ENCODE peak calls at places on chromosome 12, in nine cellular contexts. A is pancreas; K is SK-N-MC; W is endothelial cell; Z is heart left ventricle; C is D341Med; R is hypothalamus; M is islet precursor cell; G is activated CD4-positive, alpha-beta T cell treated with anti-CD3 and anti-CD28 coated beads, Interleukin-2, amount 50 U/mL, for 48 hours. T is an unnamed sample.

GRCh38 chr12:71128191-71128590 is 29.6 kb downstream of the TSPAN8 start:
- DNase-seq in A (no peak), K (no peak), W (no peak), Z (no peak), C (peak; percentile 18), R (no peak), M (peak; percentile 90), G (no peak), T (peak; percentile 18)

GRCh38 chr12:76719171-76719631 is 44.7 kb upstream of the ZDHHC17 start:
- DNase-seq in A (no peak), K (no peak), W (no peak), Z (no peak), C (no peak), R (peak; percentile 49), M (no peak), G (no peak), T (no peak)

GRCh38 chr12:6067152-6067916 is 57.1 kb downstream of the VWF start:
- DNase-seq in A (no peak), K (no peak), W (peak; percentile 59), Z (peak; percentile 56), C (no peak), R (no peak), M (peak; percentile 89), G (no peak), T (peak; percentile 43)

GRCh38 chr12:34292736-34293625 is 270.7 kb downstream of the ALG10 start:
- DNase-seq in A (no peak), K (no peak), W (no peak), Z (no peak), C (no peak), R (no peak), M (peak; percentile 44), G (no peak), T (peak; percentile 50)

GRCh38 chr12:6234214-6234613 is 34.0 kb downstream of the CD9 start:
- DNase-seq in A (no peak), K (no peak), W (no peak), Z (no peak), C (no peak), R (no peak), M (no peak), G (no peak), T (no peak)

GRCh38 chr12:82411561-82412230 is 53.4 kb downstream of the METTL25 start:
- DNase-seq in A (no peak), K (no peak), W (no peak), Z (no peak), C (no peak), R (no peak), M (no peak), G (no peak), T (no peak)

GRCh38 chr12:105977256-105978051 is 161.3 kb downstream of the NUAK1 start:
- DNase-seq in A (no peak), K (no peak), W (no peak), Z (no peak), C (no peak), R (no peak), M (no peak), G (no peak), T (no peak)

GRCh38 chr12:6133642-6134041 is 9.2 kb upstream of the VWF start:
- DNase-seq in A (no peak), K (no peak), W (no peak), Z (no peak), C (no peak), R (no peak), M (peak; percentile 34), G (no peak), T (no peak)

GRCh38 chr12:121036810-121037326 is 2.2 kb downstream of the OASL start:
- DNase-seq in A (no peak), K (no peak), W (no peak), Z (no peak), C (no peak), R (no peak), M (no peak), G (peak; percentile 41), T (no peak)